ENCODE peak calls at places on chromosomes 6 and 20, in eight cellular contexts. One of them, this sample, is unnamed.

GRCh38 chr6:112040933-112041332 is 13.0 kb upstream of the CCN6 start:
- DNase-seq in psoas muscle: no peak
- DNase-seq in adrenal gland: no peak
- DNase-seq in epithelial cell of esophagus: no peak
- DNase-seq in fibroblast of pulmonary artery: peak
- DNase-seq in cardiac muscle cell: no peak
- DNase-seq in CD4-positive, alpha-beta T cell: no peak
- DNase-seq in neural progenitor cell: no peak
- DNase-seq in this sample: no peak

GRCh38 chr6:169263374-169263773 is 9.7 kb upstream of the THBS2 start:
- DNase-seq in fibroblast of pulmonary artery: no peak
- DNase-seq in epithelial cell of esophagus: no peak
- DNase-seq in adrenal gland: no peak
- DNase-seq in neural progenitor cell: no peak
- DNase-seq in psoas muscle: no peak
- DNase-seq in CD4-positive, alpha-beta T cell: no peak
- DNase-seq in cardiac muscle cell: no peak
- DNase-seq in this sample: no peak

GRCh38 chr6:119979862-119980261 is 630.3 kb upstream of the MAN1A1 start:
- DNase-seq in CD4-positive, alpha-beta T cell: no peak
- DNase-seq in cardiac muscle cell: peak
- DNase-seq in psoas muscle: no peak
- DNase-seq in fibroblast of pulmonary artery: peak
- DNase-seq in adrenal gland: no peak
- DNase-seq in epithelial cell of esophagus: peak
- DNase-seq in neural progenitor cell: peak
- DNase-seq in this sample: peak

GRCh38 chr20:38790210-38791053 is 15.1 kb upstream of the PPP1R16B start:
- DNase-seq in CD4-positive, alpha-beta T cell: peak
- DNase-seq in fibroblast of pulmonary artery: peak
- DNase-seq in epithelial cell of esophagus: peak
- DNase-seq in cardiac muscle cell: peak
- DNase-seq in psoas muscle: no peak
- DNase-seq in neural progenitor cell: peak
- DNase-seq in adrenal gland: peak
- DNase-seq in this sample: peak

GRCh38 chr20:8388146-8388545 is 256.1 kb downstream of the PLCB1 start:
- DNase-seq in cardiac muscle cell: no peak
- DNase-seq in psoas muscle: no peak
- DNase-seq in neural progenitor cell: no peak
- DNase-seq in adrenal gland: no peak
- DNase-seq in epithelial cell of esophagus: no peak
- DNase-seq in CD4-positive, alpha-beta T cell: no peak
- DNase-seq in fibroblast of pulmonary artery: peak
- DNase-seq in this sample: peak

GRCh38 chr6:114659513-114659912 is 316.7 kb upstream of the HS3ST5 start:
- DNase-seq in psoas muscle: no peak
- DNase-seq in epithelial cell of esophagus: no peak
- DNase-seq in fibroblast of pulmonary artery: no peak
- DNase-seq in neural progenitor cell: no peak
- DNase-seq in adrenal gland: no peak
- DNase-seq in CD4-positive, alpha-beta T cell: no peak
- DNase-seq in cardiac muscle cell: no peak
- DNase-seq in this sample: no peak

GRCh38 chr6:109783245-109783990 is 92.3 kb downstream of the FIG4 start:
- DNase-seq in adrenal gland: peak
- DNase-seq in CD4-positive, alpha-beta T cell: no peak
- DNase-seq in psoas muscle: no peak
- DNase-seq in epithelial cell of esophagus: peak
- DNase-seq in neural progenitor cell: peak
- DNase-seq in fibroblast of pulmonary artery: peak
- DNase-seq in cardiac muscle cell: peak
- DNase-seq in this sample: peak

GRCh38 chr6:32432050-32432450 is 7.6 kb upstream of the HLA-DRA start:
- DNase-seq in adrenal gland: no peak
- DNase-seq in psoas muscle: no peak
- DNase-seq in epithelial cell of esophagus: peak
- DNase-seq in neural progenitor cell: peak
- DNase-seq in fibroblast of pulmonary artery: peak
- DNase-seq in CD4-positive, alpha-beta T cell: no peak
- DNase-seq in cardiac muscle cell: peak
- DNase-seq in this sample: peak

GRCh38 chr20:10185741-10186558 is 32.7 kb upstream of the SNAP25 start:
- DNase-seq in neural progenitor cell: no peak
- DNase-seq in epithelial cell of esophagus: peak
- DNase-seq in psoas muscle: no peak
- DNase-seq in adrenal gland: peak
- DNase-seq in fibroblast of pulmonary artery: peak
- DNase-seq in cardiac muscle cell: no peak
- DNase-seq in CD4-positive, alpha-beta T cell: no peak
- DNase-seq in this sample: peak

GRCh38 chr6:118784641-118785164 is 109.2 kb upstream of the ASF1A start:
- DNase-seq in psoas muscle: no peak
- DNase-seq in cardiac muscle cell: no peak
- DNase-seq in fibroblast of pulmonary artery: peak
- DNase-seq in CD4-positive, alpha-beta T cell: no peak
- DNase-seq in adrenal gland: no peak
- DNase-seq in epithelial cell of esophagus: no peak
- DNase-seq in neural progenitor cell: peak
- DNase-seq in this sample: no peak

GRCh38 chr6:138622967-138623366 is 123.7 kb upstream of the NHSL1 start:
- DNase-seq in fibroblast of pulmonary artery: peak
- DNase-seq in cardiac muscle cell: no peak
- DNase-seq in epithelial cell of esophagus: peak
- DNase-seq in psoas muscle: no peak
- DNase-seq in neural progenitor cell: no peak
- DNase-seq in CD4-positive, alpha-beta T cell: no peak
- DNase-seq in adrenal gland: no peak
- DNase-seq in this sample: peak

GRCh38 chr20:57619053-57619831 is 984 bp downstream of the ZBP1 start:
- DNase-seq in neural progenitor cell: no peak
- DNase-seq in adrenal gland: peak
- DNase-seq in cardiac muscle cell: no peak
- DNase-seq in CD4-positive, alpha-beta T cell: peak
- DNase-seq in psoas muscle: no peak
- DNase-seq in epithelial cell of esophagus: no peak
- DNase-seq in fibroblast of pulmonary artery: no peak
- DNase-seq in this sample: no peak

GRCh38 chr6:2734517-2735076 is 16.1 kb downstream of the MYLK4 start:
- DNase-seq in adrenal gland: no peak
- DNase-seq in fibroblast of pulmonary artery: no peak
- DNase-seq in neural progenitor cell: no peak
- DNase-seq in CD4-positive, alpha-beta T cell: no peak
- DNase-seq in epithelial cell of esophagus: peak
- DNase-seq in psoas muscle: no peak
- DNase-seq in cardiac muscle cell: peak
- DNase-seq in this sample: peak

GRCh38 chr6:1678966-1679690 is 69.4 kb downstream of the FOXC1 start:
- DNase-seq in fibroblast of pulmonary artery: peak
- DNase-seq in adrenal gland: no peak
- DNase-seq in CD4-positive, alpha-beta T cell: no peak
- DNase-seq in epithelial cell of esophagus: no peak
- DNase-seq in cardiac muscle cell: no peak
- DNase-seq in neural progenitor cell: no peak
- DNase-seq in psoas muscle: peak
- DNase-seq in this sample: no peak

GRCh38 chr6:23696946-23697345 is 429.1 kb upstream of the NRSN1 start:
- DNase-seq in adrenal gland: no peak
- DNase-seq in fibroblast of pulmonary artery: peak
- DNase-seq in neural progenitor cell: no peak
- DNase-seq in CD4-positive, alpha-beta T cell: no peak
- DNase-seq in epithelial cell of esophagus: no peak
- DNase-seq in cardiac muscle cell: no peak
- DNase-seq in psoas muscle: no peak
- DNase-seq in this sample: no peak

GRCh38 chr6:161943561-161943960 is 669.7 kb upstream of the AGPAT4 start:
- DNase-seq in adrenal gland: no peak
- DNase-seq in fibroblast of pulmonary artery: no peak
- DNase-seq in epithelial cell of esophagus: no peak
- DNase-seq in neural progenitor cell: no peak
- DNase-seq in CD4-positive, alpha-beta T cell: no peak
- DNase-seq in psoas muscle: no peak
- DNase-seq in cardiac muscle cell: no peak
- DNase-seq in this sample: no peak
- TF ChIP-seq CTCF in adrenal gland: no peak
- TF ChIP-seq CTCF in fibroblast of pulmonary artery: no peak
- TF ChIP-seq CTCF in epithelial cell of esophagus: no peak
- TF ChIP-seq CTCF in neural progenitor cell: no peak
- TF ChIP-seq CTCF in CD4-positive, alpha-beta T cell: no peak
- TF ChIP-seq CTCF in psoas muscle: no peak
- TF ChIP-seq CTCF in cardiac muscle cell: no peak
- TF ChIP-seq CTCF in this sample: no peak

DNA sequence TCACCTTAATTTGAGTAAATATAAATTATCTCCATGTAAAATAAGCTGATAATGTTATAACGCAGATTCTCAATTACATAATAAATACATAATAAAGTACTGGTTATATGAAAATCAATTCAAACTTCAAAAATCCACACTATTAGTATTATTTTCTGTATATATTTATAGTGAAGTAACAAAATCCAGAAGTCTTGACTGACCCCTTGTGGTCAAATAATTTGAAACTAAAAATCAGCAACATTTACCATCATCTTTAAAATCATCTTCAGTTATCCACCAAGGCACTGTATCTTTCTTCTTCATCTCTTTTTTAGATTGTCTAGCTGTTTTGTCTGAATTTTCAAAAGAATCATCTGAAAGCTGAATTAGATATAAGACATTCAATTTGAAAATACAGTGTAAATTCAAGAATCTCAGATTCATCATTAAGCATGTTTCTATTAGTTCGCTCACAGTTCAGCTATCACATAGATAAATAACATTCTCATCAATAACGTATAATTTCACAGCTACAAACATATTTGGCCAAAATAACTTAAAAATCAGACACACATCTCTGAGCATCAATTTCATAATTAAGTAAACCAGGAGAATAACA is 6.5 kb downstream of the CEP162 start:
- DNase-seq in adrenal gland: no peak
- DNase-seq in fibroblast of pulmonary artery: peak
- DNase-seq in epithelial cell of esophagus: peak
- DNase-seq in neural progenitor cell: peak
- DNase-seq in CD4-positive, alpha-beta T cell: no peak
- DNase-seq in cardiac muscle cell: peak
- DNase-seq in psoas muscle: no peak
- DNase-seq in this sample: peak
- TF ChIP-seq CTCF in adrenal gland: peak
- TF ChIP-seq CTCF in fibroblast of pulmonary artery: peak
- TF ChIP-seq CTCF in epithelial cell of esophagus: peak
- TF ChIP-seq CTCF in neural progenitor cell: peak
- TF ChIP-seq CTCF in CD4-positive, alpha-beta T cell: peak
- TF ChIP-seq CTCF in cardiac muscle cell: peak
- TF ChIP-seq CTCF in psoas muscle: peak
- TF ChIP-seq CTCF in this sample: peak

DNA sequence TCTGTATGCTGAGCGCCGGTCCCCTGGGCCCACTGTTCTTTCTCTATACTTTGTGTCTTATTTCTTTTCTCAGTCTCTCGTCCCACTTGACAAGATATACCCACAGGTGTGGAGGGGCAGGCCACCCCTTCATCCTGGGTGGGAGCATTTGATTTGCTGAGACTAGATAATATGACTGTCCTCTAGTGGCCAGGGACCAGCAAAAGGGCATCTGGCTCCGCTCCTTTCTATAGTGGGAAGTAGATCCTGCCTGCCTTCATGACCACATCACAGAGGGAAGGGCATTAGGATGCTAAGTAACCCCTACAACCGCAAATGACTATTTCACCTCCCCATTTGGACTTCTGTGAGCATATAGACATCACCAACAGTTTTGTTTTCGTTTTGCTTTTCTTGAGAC is 64.5 kb downstream of the TRMT6 start:
- DNase-seq in fibroblast of pulmonary artery: no peak
- DNase-seq in psoas muscle: no peak
- DNase-seq in adrenal gland: no peak
- DNase-seq in neural progenitor cell: no peak
- DNase-seq in epithelial cell of esophagus: no peak
- DNase-seq in cardiac muscle cell: no peak
- DNase-seq in CD4-positive, alpha-beta T cell: no peak
- DNase-seq in this sample: no peak
- TF ChIP-seq CTCF in fibroblast of pulmonary artery: no peak
- TF ChIP-seq CTCF in psoas muscle: no peak
- TF ChIP-seq CTCF in adrenal gland: no peak
- TF ChIP-seq CTCF in neural progenitor cell: no peak
- TF ChIP-seq CTCF in epithelial cell of esophagus: no peak
- TF ChIP-seq CTCF in cardiac muscle cell: no peak
- TF ChIP-seq CTCF in CD4-positive, alpha-beta T cell: no peak
- TF ChIP-seq CTCF in this sample: no peak

GRCh38 chr6:100880149-100880900 is 804 bp downstream of the ASCC3 start:
- DNase-seq in cardiac muscle cell: no peak
- DNase-seq in epithelial cell of esophagus: peak
- DNase-seq in psoas muscle: no peak
- DNase-seq in fibroblast of pulmonary artery: peak
- DNase-seq in neural progenitor cell: no peak
- DNase-seq in adrenal gland: no peak
- DNase-seq in CD4-positive, alpha-beta T cell: no peak
- DNase-seq in this sample: peak

GRCh38 chr6:100881707-100882040 is 545 bp upstream of the ASCC3 start:
- DNase-seq in psoas muscle: no peak
- DNase-seq in neural progenitor cell: peak
- DNase-seq in epithelial cell of esophagus: no peak
- DNase-seq in cardiac muscle cell: peak
- DNase-seq in adrenal gland: no peak
- DNase-seq in fibroblast of pulmonary artery: peak
- DNase-seq in CD4-positive, alpha-beta T cell: no peak
- DNase-seq in this sample: peak

GRCh38 chr6:100883347-100883746 is 2.2 kb upstream of the ASCC3 start:
- DNase-seq in epithelial cell of esophagus: no peak
- DNase-seq in neural progenitor cell: peak
- DNase-seq in psoas muscle: no peak
- DNase-seq in fibroblast of pulmonary artery: no peak
- DNase-seq in adrenal gland: no peak
- DNase-seq in cardiac muscle cell: no peak
- DNase-seq in CD4-positive, alpha-beta T cell: no peak
- DNase-seq in this sample: no peak

GRCh38 chr6:100879317-100879716 is 1.8 kb downstream of the ASCC3 start:
- DNase-seq in psoas muscle: no peak
- DNase-seq in neural progenitor cell: peak
- DNase-seq in fibroblast of pulmonary artery: no peak
- DNase-seq in CD4-positive, alpha-beta T cell: no peak
- DNase-seq in epithelial cell of esophagus: no peak
- DNase-seq in cardiac muscle cell: no peak
- DNase-seq in adrenal gland: no peak
- DNase-seq in this sample: no peak

GRCh38 chr6:100880901-100881706 is at the start of gene ASCC3:
- DNase-seq in epithelial cell of esophagus: peak
- DNase-seq in adrenal gland: peak
- DNase-seq in psoas muscle: peak
- DNase-seq in fibroblast of pulmonary artery: peak
- DNase-seq in CD4-positive, alpha-beta T cell: peak
- DNase-seq in neural progenitor cell: peak
- DNase-seq in cardiac muscle cell: peak
- DNase-seq in this sample: peak
- TF ChIP-seq CTCF in epithelial cell of esophagus: no peak
- TF ChIP-seq CTCF in adrenal gland: no peak
- TF ChIP-seq CTCF in psoas muscle: no peak
- TF ChIP-seq CTCF in fibroblast of pulmonary artery: no peak
- TF ChIP-seq CTCF in CD4-positive, alpha-beta T cell: no peak
- TF ChIP-seq CTCF in neural progenitor cell: no peak
- TF ChIP-seq CTCF in cardiac muscle cell: no peak
- TF ChIP-seq CTCF in this sample: no peak

GRCh38 chr20:33233129-33233774 is 2.5 kb upstream of the BPIFA1 start:
- DNase-seq in epithelial cell of esophagus: no peak
- DNase-seq in cardiac muscle cell: peak
- DNase-seq in CD4-positive, alpha-beta T cell: no peak
- DNase-seq in adrenal gland: no peak
- DNase-seq in fibroblast of pulmonary artery: no peak
- DNase-seq in psoas muscle: no peak
- DNase-seq in neural progenitor cell: peak
- DNase-seq in this sample: no peak
- TF ChIP-seq CTCF in epithelial cell of esophagus: no peak
- TF ChIP-seq CTCF in cardiac muscle cell: no peak
- TF ChIP-seq CTCF in CD4-positive, alpha-beta T cell: no peak
- TF ChIP-seq CTCF in adrenal gland: no peak
- TF ChIP-seq CTCF in fibroblast of pulmonary artery: no peak
- TF ChIP-seq CTCF in psoas muscle: no peak
- TF ChIP-seq CTCF in neural progenitor cell: peak
- TF ChIP-seq CTCF in this sample: no peak

This sample was measured in fibroblast of the aortic adventitia.